ENCODE peak calls at places on chromosome 10, in five cellular contexts. E is naive thymus-derived CD8-positive, alpha-beta T cell; W is activated effector memory CD4-positive, alpha-beta T cell treated with anti-CD3 and anti-CD28 coated beads, Interleukin-2, amount 50 U/mL, for 16 hours; M is cardiac fibroblast; X is NCI-H1105. D is an unnamed sample.

GRCh38 chr10:43227911-43228782 is 38.7 kb downstream of the RASGEF1A start:
- DNase-seq in X (no peak), M (no peak), W (peak), E (peak), D (no peak)

GRCh38 chr10:74738052-74738451 is 88.3 kb upstream of the KAT6B start:
- DNase-seq in W (no peak), E (no peak), M (peak), X (no peak), D (no peak)

GRCh38 chr10:32409741-32410140 is 36.2 kb upstream of the CCDC7 start:
- DNase-seq in X (no peak), E (no peak), M (no peak), W (no peak), D (no peak)

GRCh38 chr10:20256969-20257368 is 440.7 kb downstream of the PLXDC2 start:
- DNase-seq in X (no peak), W (no peak), M (no peak), E (no peak), D (no peak)

GRCh38 chr10:36475746-36476145 is 649.7 kb upstream of the ANKRD30A start:
- DNase-seq in X (no peak), W (no peak), E (no peak), M (no peak), D (no peak)

GRCh38 chr10:44183667-44184632 is 200.9 kb downstream of the CXCL12 start:
- DNase-seq in M (peak), E (no peak), X (no peak), W (no peak), D (no peak)

GRCh38 chr10:131174651-131175540 is 136.6 kb downstream of the TCERG1L start:
- DNase-seq in X (no peak), M (no peak), W (peak), E (no peak), D (no peak)

GRCh38 chr10:29067161-29067560 is 221.7 kb upstream of the LYZL1 start:
- DNase-seq in W (no peak), E (no peak), M (peak), X (no peak), D (no peak)

GRCh38 chr10:132054564-132054963 is 11.2 kb upstream of the JAKMIP3 start:
- DNase-seq in M (no peak), E (no peak), W (no peak), X (no peak), D (no peak)

GRCh38 chr10:47143473-47143872 is 156.5 kb upstream of the GDF10 start:
- DNase-seq in M (no peak), X (no peak), E (no peak), W (no peak), D (no peak)

GRCh38 chr10:101143354-101143648 is 12.2 kb downstream of the TLX1 start:
- DNase-seq in X (no peak), E (no peak), M (no peak), W (no peak), D (no peak)

GRCh38 chr10:50563906-50564305 is 59.9 kb downstream of the SGMS1 start:
- DNase-seq in E (no peak), M (no peak), X (no peak), W (no peak), D (no peak)

GRCh38 chr10:73893386-73893785 is 17.5 kb upstream of the PLAU start:
- DNase-seq in W (no peak), E (no peak), M (no peak), X (no peak), D (no peak)

GRCh38 chr10:78441704-78442103 is 408.0 kb downstream of the RPS24 start:
- DNase-seq in W (no peak), M (no peak), X (no peak), E (no peak), D (no peak)

GRCh38 chr10:56139405-56139804 is 221.7 kb downstream of the ZWINT start:
- DNase-seq in M (no peak), X (no peak), E (no peak), W (no peak), D (no peak)

GRCh38 chr10:63156236-63156635 is 23.1 kb downstream of the NRBF2 start:
- DNase-seq in X (no peak), E (no peak), W (no peak), M (peak), D (no peak)

GRCh38 chr10:80070068-80070467 is 8.4 kb upstream of the TMEM254 start:
- DNase-seq in M (no peak), E (no peak), X (no peak), W (no peak), D (no peak)

GRCh38 chr10:47254611-47255010 is 45.4 kb upstream of the GDF10 start:
- DNase-seq in E (no peak), M (no peak), X (no peak), W (no peak), D (no peak)

GRCh38 chr10:78290131-78290750 is 256.6 kb downstream of the RPS24 start:
- DNase-seq in M (no peak), X (no peak), W (no peak), E (no peak), D (no peak)

GRCh38 chr10:99827906-99828305 is 45.5 kb downstream of the ABCC2 start:
- DNase-seq in M (peak), X (no peak), W (no peak), E (no peak), D (no peak)

GRCh38 chr10:79027147-79028055 is 41.4 kb upstream of the ZMIZ1 start:
- DNase-seq in E (no peak), M (no peak), W (peak), X (no peak), D (peak)

GRCh38 chr10:31340343-31340742 is 21.3 kb downstream of the ZEB1 start:
- DNase-seq in W (no peak), E (no peak), X (no peak), M (peak), D (no peak)

D was measured in central memory CD8-positive, alpha-beta T cell.